ENCODE peak calls at places on chromosomes 13 and 19, in six cellular contexts. S is kidney epithelial cell; W is HAP-1; Y is CD8-positive, alpha-beta memory T cell; I is cardiac muscle cell; J is AG10803. A is an unnamed sample.

GRCh38 chr19:5038631-5039271 is 69.8 kb downstream of the KDM4B start:
- DNase-seq in J (peak), I (peak), Y (no peak), W (peak), S (no peak), A (peak)

GRCh38 chr13:44141213-44141724 is 232.4 kb upstream of the SERP2 start:
- DNase-seq in W (no peak), S (no peak), J (peak), I (peak), Y (no peak), A (no peak)

GRCh38 chr13:81048026-81048461 is 707.1 kb upstream of the SPRY2 start:
- DNase-seq in S (no peak), Y (no peak), I (no peak), J (no peak), W (no peak), A (peak)

GRCh38 chr13:38530492-38530891 is 156.4 kb upstream of the FREM2 start:
- DNase-seq in W (no peak), J (peak), Y (no peak), I (peak), S (no peak), A (no peak)

GRCh38 chr19:31140717-31141116 is 208.5 kb downstream of the TSHZ3 start:
- DNase-seq in J (peak), W (no peak), S (peak), I (peak), Y (no peak), A (no peak)

GRCh38 chr19:12828494-12828893 is 5.9 kb downstream of the RTBDN start:
- DNase-seq in I (peak), S (no peak), J (no peak), W (peak), Y (no peak), A (peak)

GRCh38 chr13:105037064-105037463 is 1498.4 kb downstream of the EFNB2 start:
- DNase-seq in J (no peak), W (no peak), Y (no peak), I (no peak), S (peak), A (no peak)

GRCh38 chr19:14361824-14362223 is 19.4 kb upstream of the ADGRE5 start:
- DNase-seq in S (no peak), J (no peak), Y (peak), I (peak), W (peak), A (no peak)

GRCh38 chr19:16326401-16327130 is 1.9 kb downstream of the KLF2 start:
- DNase-seq in Y (peak), W (peak), J (peak), S (no peak), I (peak), A (no peak)

GRCh38 chr13:21216332-21216731 is 39.9 kb downstream of the MRPL57 start:
- DNase-seq in S (no peak), I (no peak), J (no peak), W (no peak), Y (no peak), A (no peak)

GRCh38 chr19:6712231-6712630 is 8.2 kb downstream of the C3 start:
- DNase-seq in J (no peak), I (no peak), W (no peak), Y (no peak), S (no peak), A (no peak)

GRCh38 chr13:45339867-45340266 is 1.1 kb downstream of the TPT1 start:
- DNase-seq in I (no peak), W (no peak), Y (peak), J (no peak), S (no peak), A (no peak)

GRCh38 chr19:49585023-49585422 is 3.9 kb downstream of the PRRG2 start:
- DNase-seq in W (peak), S (no peak), J (no peak), Y (no peak), I (no peak), A (peak)

GRCh38 chr19:46474211-46474610 is 2.8 kb upstream of the PNMA8A start:
- DNase-seq in W (no peak), I (no peak), Y (no peak), S (no peak), J (no peak), A (no peak)

GRCh38 chr13:42114278-42114677 is 65.8 kb downstream of the DGKH start:
- DNase-seq in Y (no peak), S (no peak), W (no peak), I (no peak), J (no peak), A (no peak)

GRCh38 chr13:30002577-30002976 is 152.2 kb upstream of the UBL3 start:
- DNase-seq in I (peak), J (peak), Y (no peak), W (no peak), S (no peak), A (no peak)

GRCh38 chr13:57629391-57629804 is 2.1 kb upstream of the PCDH17 start:
- DNase-seq in W (no peak), I (peak), Y (no peak), S (no peak), J (no peak), A (peak)

GRCh38 chr13:57633141-57633949 is 1.8 kb downstream of the PCDH17 start:
- DNase-seq in S (no peak), W (no peak), I (peak), Y (no peak), J (no peak), A (no peak)

GRCh38 chr13:61664821-61665705 is 249.4 kb upstream of the PCDH20 start:
- DNase-seq in I (peak), S (peak), Y (no peak), W (no peak), J (no peak), A (no peak)

GRCh38 chr19:10074153-10074552 is 12.0 kb upstream of the SHFL start:
- DNase-seq in W (peak), I (peak), J (no peak), S (no peak), Y (peak), A (peak)

GRCh38 chr19:6250024-6250605 is 29.7 kb downstream of the MLLT1 start:
- DNase-seq in W (no peak), Y (no peak), J (peak), I (peak), S (no peak), A (no peak)

GRCh38 chr13:19072543-19072942 is 109.1 kb downstream of the TUBA3C start:
- DNase-seq in J (no peak), I (no peak), Y (no peak), W (no peak), S (no peak), A (no peak)

GRCh38 chr13:23629566-23630272 is 59.5 kb downstream of the TNFRSF19 start:
- DNase-seq in J (no peak), W (no peak), Y (no peak), I (no peak), S (no peak), A (no peak)

GRCh38 chr13:97267418-97268059 is 45.4 kb downstream of the MBNL2 start:
- DNase-seq in Y (no peak), W (no peak), S (no peak), I (no peak), J (no peak), A (no peak)

GRCh38 chr19:7471696-7472620 is 16.9 kb downstream of the PEX11G start:
- DNase-seq in S (no peak), Y (no peak), I (no peak), W (no peak), J (no peak), A (no peak)

GRCh38 chr19:1042689-1043511 is 3.0 kb downstream of the ABCA7 start:
- DNase-seq in Y (no peak), W (no peak), J (no peak), S (no peak), I (no peak), A (peak)

GRCh38 chr19:45213031-45213430 is 32.2 kb downstream of the EXOC3L2 start:
- DNase-seq in I (no peak), W (no peak), J (no peak), Y (no peak), S (no peak), A (no peak)

GRCh38 chr13:93079294-93079693 is 147.3 kb upstream of the GPC6 start:
- DNase-seq in Y (no peak), W (no peak), S (no peak), J (no peak), I (peak), A (peak)

GRCh38 chr19:51078104-51078503 is 4.6 kb downstream of the KLK14 start:
- DNase-seq in I (no peak), Y (no peak), W (no peak), J (no peak), S (no peak), A (no peak)

GRCh38 chr19:16896098-16896912 is 7.5 kb downstream of the F2RL3 start:
- DNase-seq in Y (no peak), S (no peak), W (no peak), I (peak), J (no peak), A (no peak)

GRCh38 chr19:43625918-43626579 is 6.6 kb upstream of the ZNF428 start:
- DNase-seq in W (peak), Y (no peak), J (no peak), S (no peak), I (peak), A (peak)

GRCh38 chr19:22502766-22503165 is 80.6 kb upstream of the ZNF98 start:
- DNase-seq in J (no peak), I (no peak), W (no peak), Y (no peak), S (no peak), A (no peak)

GRCh38 chr19:42555801-42556200 is 27.5 kb upstream of the CEACAM1 start:
- DNase-seq in J (no peak), I (no peak), Y (no peak), S (no peak), W (no peak), A (no peak)

GRCh38 chr13:26561636-26562537 is 4.4 kb downstream of the WASF3 start:
- DNase-seq in S (no peak), I (peak), W (no peak), Y (no peak), J (peak), A (no peak)

GRCh38 chr13:60043262-60043661 is 120.5 kb downstream of the DIAPH3 start:
- DNase-seq in S (no peak), I (peak), J (peak), Y (no peak), W (no peak), A (no peak)

GRCh38 chr13:66835040-66835628 is 395.0 kb downstream of the PCDH9 start:
- DNase-seq in I (peak), J (no peak), S (peak), Y (no peak), W (peak), A (peak)

DNA sequence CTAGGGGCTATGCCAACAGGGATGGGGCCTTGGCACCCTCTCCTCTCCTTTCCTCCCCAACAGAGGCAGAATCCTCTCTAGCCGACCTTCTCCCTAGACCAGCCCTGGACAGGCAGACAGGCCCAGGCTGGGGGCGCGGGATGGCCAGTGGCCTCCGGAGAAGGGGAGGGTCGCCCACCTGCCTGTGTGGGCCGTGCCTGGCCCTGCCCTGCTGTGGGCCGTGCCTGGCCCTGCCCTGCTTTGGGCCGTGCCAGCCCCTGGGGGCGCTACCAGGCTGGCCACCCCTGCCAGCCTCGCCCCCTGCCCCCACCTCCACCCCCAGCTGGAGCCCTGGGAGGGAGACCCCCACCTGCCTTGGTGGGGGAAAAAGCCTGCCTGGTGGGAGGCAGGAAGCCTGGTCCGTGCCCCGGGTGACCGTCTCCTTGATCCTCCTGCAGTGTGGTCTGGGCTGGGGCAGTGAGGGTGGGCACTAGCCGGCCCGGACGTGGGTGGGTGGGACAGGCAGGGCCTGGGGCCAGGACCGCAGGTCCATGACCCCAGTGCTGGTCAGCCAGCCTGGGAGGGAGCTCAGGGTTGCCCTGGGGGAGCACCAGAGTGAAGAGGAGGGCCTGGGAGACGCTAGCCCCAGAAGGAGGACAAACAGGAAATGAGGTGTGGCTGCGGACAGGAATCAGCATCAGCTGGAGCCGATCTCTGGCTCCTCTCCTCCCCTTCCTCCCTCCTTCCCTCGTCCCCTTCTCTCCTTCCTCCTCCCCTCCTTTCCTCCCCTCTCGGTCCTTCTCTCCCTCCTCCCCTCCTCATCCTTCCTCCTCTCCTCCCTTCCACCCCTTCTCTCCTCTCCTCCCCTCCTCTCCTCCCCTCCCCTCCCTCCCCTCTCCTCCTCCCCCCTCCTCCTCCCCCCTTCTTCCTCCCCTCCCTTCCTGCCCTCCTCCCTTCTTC is 5.1 kb upstream of the MKNK2 start:
- DNase-seq in J (peak), W (no peak), I (peak), Y (no peak), S (no peak), A (no peak)
- H3K4me3 ChIP-seq in J (peak), W (no peak), I (no peak), Y (no peak), S (peak), A (no peak)

GRCh38 chr13:41017744-41018582 is 1.2 kb downstream of the ELF1 start:
- DNase-seq in Y (no peak), W (no peak), J (no peak), I (no peak), S (no peak), A (no peak)

GRCh38 chr13:41013834-41014233 is 5.3 kb downstream of the ELF1 start:
- DNase-seq in S (no peak), Y (no peak), W (no peak), J (no peak), I (no peak), A (no peak)

GRCh38 chr13:41017153-41017552 is 2.0 kb downstream of the ELF1 start:
- DNase-seq in S (no peak), W (no peak), Y (no peak), I (no peak), J (no peak), A (no peak)

GRCh38 chr13:41018583-41018909 is 570 bp downstream of the ELF1 start:
- DNase-seq in W (no peak), S (no peak), I (no peak), J (no peak), Y (no peak), A (no peak)

GRCh38 chr13:41015920-41016319 is 3.2 kb downstream of the ELF1 start:
- DNase-seq in J (no peak), W (no peak), S (no peak), Y (no peak), I (no peak), A (no peak)
- H3K4me3 ChIP-seq in J (no peak), W (no peak), S (no peak), Y (peak), I (no peak), A (no peak)

DNA sequence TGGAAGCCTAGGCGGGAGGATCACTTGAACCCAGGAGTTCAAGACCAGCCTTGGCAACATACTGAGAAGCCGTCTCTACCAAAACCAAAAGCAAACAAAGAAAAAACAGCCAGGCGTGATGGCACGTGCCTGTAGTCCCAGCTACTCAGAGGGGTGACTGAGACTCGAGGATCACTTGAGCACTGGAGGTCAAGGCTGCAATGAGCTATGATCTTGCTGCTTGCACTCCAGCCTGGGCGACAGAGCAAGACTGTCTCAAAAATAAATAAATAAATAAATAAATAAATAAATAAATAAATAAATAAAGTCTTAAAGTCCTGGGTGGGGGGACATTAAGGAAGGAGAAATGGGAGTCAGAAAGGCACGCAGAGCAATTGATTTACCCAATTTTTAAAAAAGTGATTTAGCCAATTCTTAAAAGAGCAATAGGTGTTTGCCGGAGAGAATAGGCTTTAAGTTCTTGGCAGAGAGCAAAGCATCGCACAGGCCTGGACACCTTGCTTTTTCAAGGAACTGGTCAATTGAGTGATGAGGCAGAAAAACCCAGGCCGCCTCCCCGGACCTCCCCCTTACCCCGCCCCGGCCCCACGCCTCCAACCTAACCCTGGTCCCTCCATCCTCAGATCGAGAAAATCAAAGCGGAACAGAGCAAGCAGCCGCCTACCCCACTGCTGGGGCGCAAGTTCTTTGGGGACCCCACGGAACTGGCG is 9.5 kb upstream of the SHKBP1 start:
- DNase-seq in J (no peak), S (no peak), Y (no peak), W (no peak), I (no peak), A (no peak)
- H3K4me3 ChIP-seq in J (peak), S (peak), Y (no peak), W (no peak), I (peak), A (no peak)

GRCh38 chr13:110341445-110342247 is 34.6 kb downstream of the COL4A2 start:
- DNase-seq in W (no peak), S (no peak), I (peak), Y (no peak), J (no peak), A (no peak)
- H3K4me3 ChIP-seq in W (no peak), S (no peak), I (no peak), Y (no peak), J (no peak), A (no peak)

DNA sequence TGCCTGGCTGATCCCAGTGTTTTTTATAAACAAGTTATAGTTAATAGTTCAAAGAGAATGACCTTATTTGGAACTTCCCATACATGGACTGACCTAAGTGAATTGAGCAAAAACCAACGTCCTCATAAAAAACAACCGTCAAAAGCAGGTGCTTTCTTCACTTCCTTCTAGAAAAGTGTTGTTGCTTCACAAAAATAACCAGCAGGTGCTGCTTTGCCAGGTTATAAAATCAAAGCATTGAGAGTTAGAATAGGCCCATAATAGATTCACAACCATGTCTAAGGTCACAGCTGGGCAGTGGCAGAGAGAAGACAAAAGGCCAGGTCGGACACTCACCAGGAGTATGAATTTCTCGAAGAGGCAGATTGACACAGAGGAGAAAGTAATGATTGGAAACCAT is 9.5 kb downstream of the RUBCNL start:
- DNase-seq in J (no peak), W (no peak), Y (no peak), I (no peak), S (no peak), A (no peak)
- H3K4me3 ChIP-seq in J (no peak), W (no peak), Y (no peak), I (no peak), S (no peak), A (no peak)

GRCh38 chr13:98672947-98673545 is 79.4 kb downstream of the SLC15A1 start:
- DNase-seq in W (peak), S (no peak), J (peak), I (peak), Y (peak), A (peak)
- H3K4me3 ChIP-seq in W (no peak), S (no peak), J (no peak), I (no peak), Y (no peak), A (peak)

DNA sequence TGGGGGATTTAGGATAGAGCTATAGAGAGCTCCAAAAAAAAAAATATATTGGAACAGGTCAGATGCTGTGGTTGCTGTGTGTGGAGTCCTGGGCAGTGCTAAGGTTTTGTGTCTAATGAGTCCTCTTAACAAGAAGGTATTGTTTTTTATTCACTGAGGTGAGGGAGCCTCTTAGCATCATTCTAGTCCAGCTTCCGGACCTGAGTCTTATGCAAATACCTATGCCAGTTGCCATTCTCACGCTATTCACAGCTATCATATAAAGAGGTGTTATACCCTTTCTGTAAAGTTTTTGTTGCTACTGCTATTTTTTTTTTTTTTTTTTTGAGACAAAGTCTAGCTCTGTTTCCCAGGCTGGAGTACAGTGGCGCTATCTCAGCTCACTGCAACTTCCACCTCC is 1.4 kb downstream of the NLRP2 start:
- DNase-seq in J (no peak), S (no peak), Y (no peak), W (no peak), I (no peak), A (no peak)
- H3K4me3 ChIP-seq in J (no peak), S (no peak), Y (no peak), W (no peak), I (no peak), A (no peak)

DNA sequence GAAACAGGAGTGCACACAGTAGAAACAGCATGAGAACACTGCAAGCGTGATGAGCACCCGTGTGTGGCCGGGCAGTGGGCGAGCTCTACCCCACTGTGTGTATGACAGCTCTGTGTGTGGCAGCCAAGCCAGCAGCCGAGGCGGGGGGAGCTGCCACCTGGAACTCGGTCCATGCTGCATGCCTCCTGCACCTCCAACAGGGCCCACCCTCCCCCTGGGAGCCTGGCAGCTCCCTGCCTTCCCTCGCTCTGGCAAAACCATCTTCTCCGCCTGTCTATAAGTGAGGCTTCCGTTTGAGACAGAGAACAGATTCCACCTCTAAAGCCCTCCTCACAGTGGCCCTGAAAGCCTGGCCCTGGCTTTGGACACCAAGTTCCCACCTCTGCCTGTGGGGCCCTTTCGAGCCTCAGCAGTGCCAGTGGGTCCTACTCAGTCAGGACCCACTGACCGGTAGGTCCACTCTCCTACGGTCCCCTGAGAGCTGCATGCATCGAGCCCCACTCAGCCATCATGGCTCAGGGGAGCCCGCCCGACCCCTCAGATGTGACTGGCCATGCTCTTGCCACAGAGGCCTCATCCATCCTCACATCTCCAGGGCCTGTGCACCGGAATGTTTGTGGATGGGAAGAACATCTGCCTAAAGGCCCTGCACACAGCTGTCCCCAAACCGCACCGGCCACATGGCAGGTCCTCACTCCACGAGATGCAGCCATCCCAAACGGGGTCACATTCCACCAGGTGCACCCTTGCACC is 52.4 kb upstream of the C13orf46 start:
- DNase-seq in S (no peak), W (no peak), J (no peak), I (no peak), Y (no peak), A (no peak)
- H3K4me3 ChIP-seq in S (no peak), W (no peak), J (no peak), I (no peak), Y (no peak), A (no peak)

A was measured in BE2C.